ENCODE peak calls at places on chromosomes 11 and 22, in six cellular contexts. C is H1, V is prostate gland, R is colonic mucosa, D is dorsolateral prefrontal cortex, Y is right cardiac atrium. M is an unnamed sample.

GRCh38 chr11:130528301-130528651 is 79.8 kb downstream of the ADAMTS15 start:
- DNase-seq in Y (no peak), R (no peak), D (no peak), C (no peak), V (no peak), M (no peak)

GRCh38 chr22:49754674-49755590 is 72.7 kb downstream of the BRD1 start:
- DNase-seq in V (no peak), Y (no peak), C (no peak), R (no peak), D (peak), M (no peak)

GRCh38 chr22:48679656-48680555 is 1147.8 kb downstream of the BRD1 start:
- DNase-seq in Y (no peak), R (no peak), V (no peak), C (no peak), D (no peak), M (no peak)

GRCh38 chr22:39967103-39967829 is 7.1 kb downstream of the TMA7B start:
- DNase-seq in R (peak), D (no peak), Y (no peak), C (no peak), V (peak), M (no peak)

GRCh38 chr22:28955817-28956216 is 72.4 kb downstream of the ZNRF3 start:
- DNase-seq in C (no peak), D (peak), Y (no peak), R (no peak), V (no peak), M (peak)

GRCh38 chr22:29689872-29690213 is 30.0 kb upstream of the CABP7 start:
- DNase-seq in V (peak), C (peak), Y (peak), D (peak), R (peak), M (peak)

GRCh38 chr11:28833670-28834069 is 725.5 kb downstream of the METTL15 start:
- DNase-seq in R (no peak), C (no peak), V (no peak), D (no peak), Y (no peak), M (no peak)

GRCh38 chr22:41358927-41359326 is 22.8 kb upstream of the TEF start:
- DNase-seq in V (no peak), R (no peak), C (no peak), Y (no peak), D (no peak), M (no peak)

GRCh38 chr22:50635591-50635990 is 7.6 kb upstream of the ARSA start:
- DNase-seq in R (no peak), Y (no peak), D (no peak), C (no peak), V (no peak), M (no peak)

DNA sequence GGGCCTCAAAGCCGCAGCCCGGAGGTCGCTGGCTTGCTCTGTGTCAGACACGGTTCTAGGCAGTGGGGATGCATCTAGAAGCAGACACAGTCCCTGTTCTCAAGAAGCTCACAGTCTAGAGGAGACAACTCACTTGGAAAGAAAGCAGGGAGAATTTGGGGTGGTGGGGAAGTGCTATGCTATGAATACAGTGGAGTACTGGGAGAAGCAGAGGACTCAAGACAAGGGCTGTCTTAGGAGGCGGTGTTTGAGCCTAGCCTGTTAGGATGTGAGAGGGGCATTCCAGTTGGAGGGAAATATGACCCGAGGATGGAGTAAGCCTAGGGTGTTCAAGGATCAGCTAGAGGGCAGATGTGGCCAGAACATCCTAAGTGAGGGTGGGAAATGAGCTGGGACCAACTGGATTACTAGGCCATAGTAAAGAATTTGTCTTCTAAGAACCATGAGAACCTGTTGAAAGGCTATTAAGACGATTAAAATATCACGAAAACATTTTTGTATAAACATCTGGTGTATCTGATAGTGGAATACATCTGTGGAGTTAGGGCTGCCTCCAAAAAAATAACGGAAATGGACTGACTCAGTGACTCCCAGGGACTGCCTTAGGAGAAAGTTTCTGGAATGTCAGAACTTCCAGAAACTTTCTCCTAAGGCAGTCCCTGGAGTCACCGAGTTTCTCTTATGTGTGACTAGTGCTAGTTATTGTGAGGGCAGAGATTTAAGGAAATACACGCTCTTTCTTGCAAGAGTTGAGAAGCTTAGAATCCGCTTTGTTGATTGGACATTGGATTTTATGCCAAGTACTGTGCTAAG is 1.1 kb upstream of the PITPNB start:
- DNase-seq in V (no peak), D (no peak), R (peak), C (no peak), Y (no peak), M (peak)
- H3K4me3 ChIP-seq in V (peak), D (peak), R (peak), C (peak), Y (peak), M (peak)

GRCh38 chr11:95231881-95232605 is 1.0 kb upstream of the SESN3 start:
- DNase-seq in R (peak), Y (peak), D (peak), C (no peak), V (peak), M (peak)
- H3K27ac ChIP-seq in R (peak), Y (peak), D (peak), C (peak), V (peak), M (peak)

GRCh38 chr11:48005878-48006277 is 25.5 kb downstream of the PTPRJ start:
- DNase-seq in Y (no peak), R (no peak), D (no peak), C (no peak), V (no peak), M (no peak)
- H3K4me3 ChIP-seq in Y (no peak), R (no peak), D (no peak), C (no peak), V (no peak), M (no peak)

DNA sequence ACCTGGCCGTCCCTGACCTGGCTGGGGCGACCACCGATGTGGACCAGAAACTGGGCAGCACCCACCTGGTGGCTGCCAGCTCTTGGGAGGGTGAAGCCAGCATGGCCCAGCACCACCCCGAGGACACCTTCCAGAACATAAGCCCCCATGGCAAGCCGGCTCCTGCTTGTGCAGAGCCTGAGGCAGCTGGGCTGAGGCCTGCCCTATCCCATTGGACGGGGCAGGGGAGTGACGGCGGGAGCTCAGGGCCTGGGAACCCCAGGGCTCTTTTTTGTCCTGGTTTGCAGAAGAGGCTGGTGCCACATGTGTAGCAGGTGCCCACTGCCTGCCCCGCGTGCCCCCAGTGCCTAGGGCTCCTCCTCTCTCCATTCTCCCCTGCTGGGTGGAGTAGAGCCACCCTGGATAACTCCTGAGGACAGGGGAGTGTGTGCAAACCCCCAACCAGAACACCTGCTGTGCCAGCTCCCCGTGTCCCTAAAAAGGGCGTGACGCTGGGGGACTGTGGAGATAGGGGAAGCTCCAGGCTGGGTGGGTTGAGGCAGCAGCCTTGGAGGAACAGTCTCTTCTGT is 12.0 kb downstream of the DUSP8 start:
- DNase-seq in C (no peak), D (no peak), V (no peak), R (no peak), Y (no peak), M (no peak)
- H3K27ac ChIP-seq in C (no peak), D (peak), V (peak), R (peak), Y (peak), M (no peak)

GRCh38 chr22:31291403-31291715 is 929 bp downstream of the PIK3IP1 start:
- DNase-seq in V (no peak), Y (no peak), C (no peak), D (no peak), R (no peak), M (no peak)

GRCh38 chr22:31291716-31292644 is at the start of gene PIK3IP1:
- DNase-seq in D (peak), C (peak), V (peak), Y (peak), R (peak), M (peak)

GRCh38 chr22:31296258-31296657 is 4.0 kb upstream of the PIK3IP1 start:
- DNase-seq in C (no peak), R (no peak), Y (no peak), D (no peak), V (no peak), M (no peak)

GRCh38 chr22:31295831-31296230 is 3.5 kb upstream of the PIK3IP1 start:
- DNase-seq in R (no peak), D (no peak), C (no peak), V (no peak), Y (no peak), M (no peak)

GRCh38 chr22:31295413-31295812 is 3.1 kb upstream of the PIK3IP1 start:
- DNase-seq in C (no peak), R (no peak), D (no peak), V (no peak), Y (no peak), M (no peak)
- H3K4me3 ChIP-seq in C (no peak), R (no peak), D (no peak), V (no peak), Y (no peak), M (no peak)

GRCh38 chr22:37569009-37569920 is 9.0 kb downstream of the CDC42EP1 start:
- DNase-seq in D (peak), Y (no peak), C (no peak), V (no peak), R (peak), M (no peak)
- H3K27ac ChIP-seq in D (peak), Y (no peak), C (no peak), V (no peak), R (peak), M (no peak)

GRCh38 chr22:20956258-20957117 is 10.6 kb upstream of the AIFM3 start:
- DNase-seq in Y (no peak), D (no peak), C (no peak), R (peak), V (no peak), M (no peak)
- H3K4me3 ChIP-seq in Y (peak), D (peak), C (peak), R (peak), V (peak), M (no peak)

DNA sequence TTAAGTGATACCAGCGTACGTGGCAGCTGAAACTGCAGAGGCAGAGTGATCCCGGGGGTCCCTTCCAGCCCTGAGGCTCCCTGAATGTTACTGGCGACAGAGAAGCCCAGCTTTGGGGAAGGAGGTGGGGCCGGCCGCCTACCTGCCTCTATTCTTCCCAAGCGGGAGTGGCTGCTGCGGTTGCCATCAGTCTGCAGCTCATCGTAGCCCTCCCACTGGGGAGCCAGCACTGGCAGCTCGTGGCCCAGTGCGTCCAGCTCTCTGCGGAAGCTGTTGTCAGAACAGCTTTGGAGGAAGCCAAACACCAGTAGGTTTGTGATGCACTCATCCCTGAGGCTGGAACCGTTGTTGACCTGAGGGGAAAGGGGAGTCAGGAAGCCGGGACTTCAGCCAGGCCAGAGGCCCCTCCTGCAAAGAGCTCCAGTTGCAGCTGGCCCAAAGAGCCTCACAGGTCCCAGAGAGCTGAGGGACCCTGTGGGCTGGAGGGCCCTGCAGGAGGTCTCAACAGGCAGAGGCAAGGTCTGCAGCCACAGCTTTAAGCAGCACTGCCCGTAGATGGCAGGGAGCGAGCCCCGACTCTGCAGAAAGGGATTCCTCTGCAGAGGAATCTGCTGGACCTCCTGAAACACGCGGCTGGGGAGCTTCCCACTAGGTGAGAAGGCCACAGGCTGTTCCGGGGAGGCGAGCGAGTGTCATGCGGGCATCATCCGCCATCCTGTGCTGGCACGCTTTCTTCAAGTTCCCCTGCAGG is 30.4 kb downstream of the BID start:
- DNase-seq in Y (no peak), V (no peak), C (no peak), D (peak), R (no peak), M (no peak)
- H3K27ac ChIP-seq in Y (no peak), V (no peak), C (no peak), D (no peak), R (no peak), M (no peak)

DNA sequence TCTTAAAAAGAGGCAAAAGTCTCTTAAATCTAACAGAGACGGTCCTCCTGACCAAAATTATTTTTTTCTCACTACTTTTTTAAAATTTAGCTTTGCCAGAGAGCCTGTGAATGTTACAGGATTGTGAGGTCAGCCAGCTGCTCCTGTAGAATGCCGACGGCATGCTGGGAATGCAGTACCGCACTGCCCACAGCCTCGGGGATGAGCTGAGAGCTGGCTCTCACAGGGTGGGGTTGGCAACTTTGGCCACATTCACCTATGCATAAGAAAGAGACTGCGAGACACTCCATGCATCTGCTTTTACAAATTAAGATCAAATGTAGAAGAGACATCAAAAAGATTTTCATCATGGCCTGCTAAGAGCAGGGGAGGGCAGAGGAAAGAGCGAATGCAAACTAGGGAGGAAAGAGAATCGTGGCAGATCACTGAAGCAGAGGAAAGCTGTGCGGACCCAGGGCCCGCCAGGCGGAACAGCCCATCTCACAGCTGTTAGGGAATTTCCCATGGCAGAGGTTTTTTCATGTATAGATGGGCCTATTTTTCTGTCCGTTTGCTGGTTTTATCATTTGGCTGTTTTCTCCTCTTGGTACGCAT is 49.7 kb upstream of the SPATA19 start:
- DNase-seq in C (no peak), R (no peak), V (no peak), Y (no peak), D (no peak), M (peak)
- H3K4me3 ChIP-seq in C (no peak), R (no peak), V (no peak), Y (no peak), D (no peak), M (peak)

M was measured in SJCRH30.